ENCODE peak calls at places on chromosomes 11 and 22, in ten cellular contexts. T is esophagus squamous epithelium; B is cardiac fibroblast; X is iris pigment epithelial cell; E is M059J; K is stimulated activated CD8-positive, alpha-beta memory T cell treated with anti-CD3 and anti-CD28 coated beads, Interleukin-15, amount 100 ng/mL, for 1 hour; H is type B pancreatic cell; O is HEK293T; S is GM10248; W is body of pancreas. Y is an unnamed sample.
A peak's percentile ranks its signal among the peaks of the same experiment; 100 is the strongest.

GRCh38 chr22:35766654-35767580 is 49.2 kb downstream of the APOL5 start:
- DNase-seq in S (no peak), X (no peak), E (no peak), T (no peak), W (no peak), B (peak; percentile 61), O (no peak), H (no peak), K (no peak), Y (no peak)

GRCh38 chr11:66429983-66430602 is 8.6 kb downstream of the MRPL11 start:
- DNase-seq in B (peak; percentile 83), S (peak; percentile 78), K (peak; percentile 57), O (peak; percentile 77), H (peak; percentile 77), E (peak; percentile 69), W (peak; percentile 78), T (no peak), X (peak; percentile 64), Y (peak; percentile 92)

GRCh38 chr22:28019881-28020861 is 101.1 kb upstream of the PITPNB start:
- DNase-seq in K (peak; percentile 37), H (peak; percentile 83), X (peak; percentile 52), W (peak; percentile 71), S (peak; percentile 78), O (peak; percentile 89), T (no peak), E (peak; percentile 64), B (peak; percentile 71), Y (peak; percentile 77)

GRCh38 chr22:47355776-47356432 is 593.5 kb downstream of the TBC1D22A start:
- DNase-seq in W (no peak), O (no peak), K (no peak), B (no peak), X (no peak), T (no peak), H (peak; percentile 31), E (no peak), S (no peak), Y (no peak)

GRCh38 chr22:43878831-43879550 is 12.8 kb downstream of the PNPLA5 start:
- DNase-seq in X (no peak), S (no peak), W (no peak), O (no peak), T (no peak), E (no peak), B (no peak), H (no peak), K (no peak), Y (no peak)

GRCh38 chr11:1125803-1126202 is 31.9 kb upstream of the MUC5AC start:
- DNase-seq in T (no peak), W (no peak), E (no peak), S (no peak), X (no peak), K (no peak), O (no peak), B (no peak), H (peak; percentile 40), Y (no peak)

GRCh38 chr11:2750601-2751522 is 51.1 kb upstream of the KCNQ1OT1 start:
- DNase-seq in W (no peak), T (no peak), H (no peak), E (peak; percentile 27), X (peak; percentile 7), B (no peak), S (no peak), O (peak; percentile 53), K (no peak), Y (no peak)

GRCh38 chr11:67300756-67301312 is 2.5 kb upstream of the SSH3 start:
- DNase-seq in E (no peak), O (no peak), K (no peak), T (no peak), B (no peak), H (no peak), S (no peak), W (no peak), X (no peak), Y (no peak)

GRCh38 chr22:24741769-24742168 is 32.8 kb downstream of the PIWIL3 start:
- DNase-seq in X (no peak), K (no peak), O (no peak), W (no peak), S (no peak), T (no peak), H (no peak), E (no peak), B (no peak), Y (no peak)

GRCh38 chr22:19962246-19962908 is 20.8 kb upstream of the TXNRD2 start:
- DNase-seq in T (no peak), S (peak; percentile 80), H (no peak), O (peak; percentile 89), K (no peak), B (peak; percentile 89), E (peak; percentile 61), W (peak; percentile 81), X (peak; percentile 77), Y (peak; percentile 33)

GRCh38 chr11:130634981-130635473 is 186.6 kb downstream of the ADAMTS15 start:
- DNase-seq in X (peak; percentile 41), O (no peak), T (no peak), H (no peak), S (no peak), W (no peak), B (peak; percentile 51), E (peak; percentile 85), K (no peak), Y (no peak)

GRCh38 chr11:118074091-118074685 is 2.7 kb upstream of the TMPRSS4 start:
- DNase-seq in K (no peak), E (no peak), W (no peak), H (no peak), S (no peak), B (no peak), O (no peak), T (no peak), X (no peak), Y (no peak)

GRCh38 chr22:34333285-34333684 is 413.0 kb upstream of the LARGE1 start:
- DNase-seq in E (no peak), B (no peak), K (no peak), W (no peak), O (no peak), H (no peak), T (no peak), S (no peak), X (no peak), Y (no peak)

GRCh38 chr22:42791721-42792452 is 65.2 kb downstream of the ARFGAP3 start:
- DNase-seq in B (peak; percentile 44), S (no peak), E (no peak), K (no peak), W (no peak), T (no peak), H (no peak), O (no peak), X (no peak), Y (no peak)

GRCh38 chr11:10845589-10845988 is 12.3 kb downstream of the ZBED5 start:
- DNase-seq in B (no peak), O (no peak), X (no peak), H (no peak), T (no peak), S (no peak), W (no peak), E (no peak), K (no peak), Y (no peak)

GRCh38 chr22:38866399-38867123 is 5.5 kb downstream of the CBX6 start:
- DNase-seq in W (no peak), K (no peak), S (no peak), E (no peak), B (no peak), H (no peak), X (no peak), O (no peak), T (no peak), Y (no peak)

GRCh38 chr11:120342226-120342625 is 6.0 kb downstream of the ARHGEF12 start:
- DNase-seq in K (no peak), T (no peak), X (no peak), S (no peak), E (no peak), W (no peak), H (no peak), O (no peak), B (no peak), Y (no peak)

GRCh38 chr11:106286881-106287504 is 209.5 kb downstream of the AASDHPPT start:
- DNase-seq in S (no peak), X (no peak), O (no peak), T (no peak), W (no peak), K (no peak), B (no peak), E (no peak), H (no peak), Y (no peak)

GRCh38 chr22:27063381-27063780 is 406.0 kb downstream of the MIAT start:
- DNase-seq in B (no peak), E (no peak), O (no peak), H (no peak), K (no peak), W (no peak), X (no peak), T (no peak), S (no peak), Y (no peak)

GRCh38 chr11:46597609-46598219 is 3.9 kb upstream of the AMBRA1 start:
- DNase-seq in X (peak; percentile 85), S (no peak), O (no peak), E (peak; percentile 80), W (no peak), B (peak; percentile 32), T (no peak), K (no peak), H (no peak), Y (no peak)

GRCh38 chr11:293852-294661 is 5.1 kb downstream of the PGGHG start:
- DNase-seq in E (no peak), S (no peak), W (peak; percentile 19), O (no peak), H (no peak), K (no peak), X (no peak), T (no peak), B (no peak), Y (no peak)

GRCh38 chr22:23042179-23042578 is 28.1 kb upstream of the GNAZ start:
- DNase-seq in S (no peak), O (no peak), X (no peak), H (no peak), T (no peak), W (no peak), E (no peak), K (no peak), B (no peak), Y (no peak)

GRCh38 chr11:63243533-63243932 is at the start of gene SLC22A25:
- DNase-seq in X (no peak), B (peak; percentile 16), O (no peak), H (no peak), S (no peak), W (no peak), K (no peak), E (no peak), T (no peak), Y (no peak)

GRCh38 chr11:46064221-46064620 is 57.0 kb downstream of the PHF21A start:
- DNase-seq in O (no peak), E (no peak), S (no peak), K (no peak), B (peak; percentile 22), H (no peak), X (peak; percentile 15), T (no peak), W (no peak), Y (no peak)

GRCh38 chr11:92845390-92846185 is 123.9 kb upstream of the MTNR1B start:
- DNase-seq in E (no peak), X (no peak), S (no peak), T (no peak), K (no peak), W (no peak), O (no peak), B (no peak), H (no peak), Y (no peak)

GRCh38 chr11:12100886-12101285 is 9.5 kb upstream of the MICAL2 start:
- DNase-seq in B (peak; percentile 70), X (no peak), O (no peak), S (no peak), T (no peak), E (no peak), W (no peak), K (no peak), H (no peak), Y (no peak)

GRCh38 chr11:40513281-40513680 is 946.2 kb downstream of the LRRC4C start:
- DNase-seq in T (no peak), B (no peak), K (no peak), O (no peak), H (no peak), S (no peak), E (no peak), X (no peak), W (no peak), Y (no peak)

GRCh38 chr22:31829505-31829904 is 75.7 kb downstream of the DEPDC5 start:
- DNase-seq in E (peak; percentile 96), S (peak; percentile 22), O (no peak), H (no peak), X (peak; percentile 97), T (no peak), K (no peak), B (peak; percentile 83), W (no peak), Y (peak; percentile 88)

Y was measured in SJSA1.